ENCODE peak calls at places on chromosomes 1 and 21, in ten cellular contexts. E is A549, A is K562, C is sigmoid colon, R is transverse colon, Z is suprapubic skin, J is tibial nerve, Y is upper lobe of left lung, U is stomach, I is SK-N-SH. W is an unnamed sample.
A peak's percentile ranks its signal among the peaks of the same experiment; 100 is the strongest.

GRCh38 chr21:43719748-43720538 is 1.0 kb downstream of the PDXK start:
- DNase-seq in I (no peak), Y (no peak), U (peak; percentile 39), E (no peak), C (no peak), A (no peak), J (no peak), R (no peak), Z (no peak), W (no peak)

GRCh38 chr1:150165622-150166612 is 16.2 kb downstream of the PLEKHO1 start:
- DNase-seq in Y (no peak), R (peak; percentile 65), U (peak; percentile 53), I (peak; percentile 71), C (no peak), E (peak; percentile 62), J (peak; percentile 58), A (peak; percentile 79), Z (no peak), W (no peak)

GRCh38 chr1:217747156-217747769 is 116.1 kb downstream of the SPATA17 start:
- DNase-seq in Y (no peak), R (no peak), E (peak; percentile 7), C (no peak), I (peak; percentile 41), A (no peak), U (no peak), J (no peak), Z (no peak), W (no peak)

GRCh38 chr21:33543505-33544129 is 779 bp downstream of the SON start:
- DNase-seq in J (no peak), Y (peak; percentile 92), I (no peak), U (peak; percentile 72), E (no peak), A (no peak), Z (peak; percentile 84), R (peak; percentile 78), C (peak; percentile 81), W (no peak)

GRCh38 chr1:156463874-156464273 is 36.7 kb downstream of the MEF2D start:
- DNase-seq in Y (no peak), E (no peak), C (no peak), A (no peak), Z (no peak), I (peak; percentile 3), U (no peak), R (no peak), J (peak; percentile 48), W (no peak)

GRCh38 chr21:26570203-26570602 is 2.9 kb downstream of the CYYR1 start:
- DNase-seq in Y (no peak), E (no peak), Z (no peak), J (no peak), U (no peak), I (no peak), C (no peak), R (no peak), A (no peak), W (no peak)

GRCh38 chr21:37445228-37445627 is 78.7 kb downstream of the DYRK1A start:
- DNase-seq in C (no peak), R (no peak), U (no peak), A (no peak), J (no peak), E (no peak), Z (no peak), Y (no peak), I (no peak), W (no peak)

GRCh38 chr1:50176563-50176885 is 67.8 kb downstream of the ELAVL4 start:
- DNase-seq in R (no peak), C (no peak), Z (no peak), I (no peak), E (no peak), U (no peak), A (no peak), J (no peak), Y (no peak), W (no peak)

GRCh38 chr1:110282395-110282794 is 56.8 kb upstream of the RBM15 start:
- DNase-seq in Y (no peak), I (no peak), U (no peak), A (no peak), R (no peak), Z (no peak), C (no peak), J (no peak), E (no peak), W (no peak)

GRCh38 chr1:88982055-88982454 is 10.4 kb downstream of the KYAT3 start:
- DNase-seq in J (no peak), Z (no peak), C (no peak), R (no peak), E (no peak), Y (no peak), I (no peak), A (no peak), U (no peak), W (no peak)

GRCh38 chr1:220879509-220880366 is 495 bp downstream of the HLX start:
- DNase-seq in Z (no peak), I (peak; percentile 90), E (peak; percentile 67), A (peak; percentile 67), U (peak; percentile 47), J (no peak), R (peak; percentile 41), C (no peak), Y (peak; percentile 94), W (peak; percentile 92)

GRCh38 chr1:185813401-185813979 is 79.3 kb downstream of the HMCN1 start:
- DNase-seq in Z (no peak), J (peak; percentile 66), C (no peak), U (no peak), Y (no peak), R (peak; percentile 11), I (peak; percentile 11), A (peak; percentile 22), E (peak; percentile 5), W (no peak)

GRCh38 chr1:56376188-56376984 is 203.0 kb downstream of the PLPP3 start:
- DNase-seq in Y (no peak), C (peak; percentile 83), E (no peak), A (no peak), J (no peak), Z (no peak), R (peak; percentile 9), U (peak; percentile 26), I (peak; percentile 6), W (no peak)

GRCh38 chr1:79042117-79042516 is 35.6 kb upstream of the ADGRL4 start:
- DNase-seq in R (no peak), E (no peak), A (no peak), J (no peak), U (no peak), Y (no peak), Z (no peak), C (no peak), I (no peak), W (no peak)

GRCh38 chr1:53687886-53688285 is 51.1 kb downstream of the GLIS1 start:
- DNase-seq in C (no peak), Y (no peak), E (no peak), R (no peak), U (no peak), Z (no peak), J (no peak), I (no peak), A (no peak), W (no peak)

DNA sequence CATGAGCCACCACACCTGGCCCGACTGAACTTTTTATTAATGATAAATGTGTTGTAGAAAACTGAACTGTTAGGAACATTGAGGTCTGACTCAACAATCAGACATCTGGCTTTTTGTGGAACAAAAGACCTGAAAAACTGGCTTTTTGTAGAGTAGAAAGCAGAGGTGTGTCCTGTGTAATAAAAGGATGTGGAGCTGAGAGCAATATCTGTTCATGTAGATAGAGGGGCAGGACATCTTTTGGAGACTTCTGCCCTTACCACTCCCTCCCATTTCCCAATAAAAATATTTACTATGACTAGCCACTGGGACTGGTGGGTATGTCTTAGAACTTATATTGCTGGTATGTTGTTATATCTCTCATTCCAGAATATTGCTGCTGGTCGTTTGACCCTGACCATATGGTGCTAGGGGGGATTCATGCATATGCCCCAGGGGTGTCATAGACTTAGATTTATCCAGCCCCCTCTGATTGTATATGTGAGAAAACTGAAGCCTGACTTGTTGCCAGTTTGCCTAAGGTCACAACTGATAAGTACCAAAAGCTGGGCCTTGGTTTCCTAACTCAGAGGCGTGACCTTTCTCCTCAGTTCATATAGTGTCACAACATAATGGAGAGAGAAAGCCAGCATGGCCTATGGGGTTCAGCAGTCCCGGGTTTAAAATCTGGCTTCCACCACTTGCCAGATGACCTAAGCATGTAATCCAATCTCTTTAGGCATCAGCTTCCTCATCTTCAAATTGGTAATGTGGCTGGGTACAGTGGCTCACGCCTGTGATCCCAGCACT is 33.5 kb upstream of the PIGV start:
- DNase-seq in R (no peak), E (no peak), J (no peak), U (no peak), I (no peak), Y (no peak), C (no peak), A (no peak), Z (no peak), W (no peak)
- H3K4me3 ChIP-seq in R (no peak overlapping the region), E (no peak overlapping the region), J (no peak overlapping the region), U (no peak overlapping the region), I (no peak overlapping the region), Y (no peak overlapping the region), C (no peak overlapping the region), A (no peak overlapping the region), Z (no peak overlapping the region), W (no peak overlapping the region)

DNA sequence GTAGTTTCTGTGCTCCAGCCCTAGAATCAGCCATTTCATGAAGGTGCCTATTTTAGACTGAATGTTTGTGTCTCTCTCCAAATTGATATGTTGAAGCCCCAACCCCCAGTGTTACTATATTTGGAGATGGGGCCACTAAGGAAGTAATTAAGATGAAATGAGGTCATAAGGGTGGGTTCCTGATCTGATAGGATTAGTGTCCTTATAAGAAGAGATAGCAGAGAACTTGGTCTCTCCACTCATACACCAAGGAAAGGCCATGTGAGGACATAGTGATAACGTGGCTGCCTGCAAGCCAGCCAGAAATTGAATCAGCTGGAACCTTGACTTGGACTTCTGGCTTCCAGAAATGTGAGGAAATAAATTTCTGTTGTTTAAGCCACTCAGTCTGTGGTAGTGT is 12.3 kb downstream of the RAVER2 start:
- DNase-seq in J (no peak), A (peak; percentile 13), U (no peak), I (no peak), C (no peak), Y (no peak), E (no peak), Z (no peak), R (no peak), W (no peak)
- TF ChIP-seq EP300 in J (no peak), A (peak; percentile 74), U (no peak), I (no peak), C (no peak), Y (no peak), E (no peak), Z (no peak), R (no peak), W (no peak)

DNA sequence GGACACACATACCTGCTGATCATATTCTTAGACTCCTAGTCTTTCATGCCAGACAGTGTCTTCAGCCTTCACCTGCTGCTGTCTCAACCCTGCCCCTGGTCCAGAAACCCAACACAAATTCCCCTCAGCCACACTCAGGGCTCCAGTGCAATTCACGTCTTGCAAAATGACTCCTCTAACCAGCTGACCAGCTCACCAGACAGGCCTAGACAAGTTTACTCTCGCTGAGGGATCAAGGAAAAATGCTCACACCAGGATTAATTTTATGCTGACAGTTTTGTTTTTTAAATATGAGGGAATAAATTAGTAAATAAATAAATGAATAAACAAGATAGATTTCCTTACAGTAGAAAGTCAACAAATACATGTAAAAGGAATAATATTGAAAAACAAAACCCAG is 28.5 kb downstream of the CCDC185 start:
- DNase-seq in E (no peak), Z (no peak), I (no peak), R (no peak), A (no peak), U (no peak), Y (no peak), J (no peak), C (no peak), W (no peak)
- H3K4me3 ChIP-seq in E (no peak overlapping the region), Z (no peak overlapping the region), I (no peak overlapping the region), R (no peak overlapping the region), A (no peak overlapping the region), U (no peak overlapping the region), Y (no peak overlapping the region), J (no peak overlapping the region), C (no peak overlapping the region), W (no peak overlapping the region)

GRCh38 chr21:36250423-36251075 is 69.4 kb upstream of the MORC3 start:
- DNase-seq in J (no peak), Y (no peak), Z (no peak), A (no peak), C (no peak), E (no peak), R (no peak), U (no peak), I (no peak), W (no peak)
- TF ChIP-seq EP300 in J (no peak), Y (no peak), Z (no peak), A (no peak), C (no peak), E (no peak), R (no peak), U (no peak), I (no peak), W (no peak)

W was measured in esophagus muscularis mucosa.